ENCODE peak calls at places on chromosomes 16 and 17, in six cellular contexts. One of them, this sample, is unnamed.

GRCh38 chr16:57764341-57765159 is 29.0 kb downstream of the KATNB1 start:
- DNase-seq in heart left ventricle: peak; percentile 48
- DNase-seq in activated naive CD4-positive, alpha-beta T cell treated with anti-CD3 and anti-CD28 coated beads for 36 hours: peak; percentile 16
- DNase-seq in NCI-H774: no peak
- DNase-seq in cardiac fibroblast: peak; percentile 88
- DNase-seq in NCI-H1092 treated with DMSO at 0.1 percent for 48 hours: no peak
- DNase-seq in this sample: no peak

GRCh38 chr16:67666032-67666537 is 465 bp downstream of the ENKD1 start:
- DNase-seq in heart left ventricle: peak; percentile 30
- DNase-seq in NCI-H1092 treated with DMSO at 0.1 percent for 48 hours: no peak
- DNase-seq in NCI-H774: no peak
- DNase-seq in activated naive CD4-positive, alpha-beta T cell treated with anti-CD3 and anti-CD28 coated beads for 36 hours: no peak
- DNase-seq in cardiac fibroblast: peak; percentile 39
- DNase-seq in this sample: no peak

GRCh38 chr17:79087428-79088143 is 13.0 kb downstream of the ENGASE start:
- DNase-seq in activated naive CD4-positive, alpha-beta T cell treated with anti-CD3 and anti-CD28 coated beads for 36 hours: peak; percentile 84
- DNase-seq in NCI-H1092 treated with DMSO at 0.1 percent for 48 hours: peak; percentile 55
- DNase-seq in heart left ventricle: peak; percentile 68
- DNase-seq in cardiac fibroblast: peak; percentile 60
- DNase-seq in NCI-H774: peak; percentile 62
- DNase-seq in this sample: no peak

GRCh38 chr17:32461853-32462617 is 17.7 kb downstream of the PSMD11 start:
- DNase-seq in heart left ventricle: no peak
- DNase-seq in NCI-H1092 treated with DMSO at 0.1 percent for 48 hours: peak; percentile 52
- DNase-seq in cardiac fibroblast: peak; percentile 82
- DNase-seq in activated naive CD4-positive, alpha-beta T cell treated with anti-CD3 and anti-CD28 coated beads for 36 hours: peak; percentile 83
- DNase-seq in NCI-H774: peak; percentile 56
- DNase-seq in this sample: no peak

GRCh38 chr16:58413359-58413758 is 21.1 kb downstream of the GINS3 start:
- DNase-seq in NCI-H774: no peak
- DNase-seq in cardiac fibroblast: peak; percentile 47
- DNase-seq in heart left ventricle: no peak
- DNase-seq in activated naive CD4-positive, alpha-beta T cell treated with anti-CD3 and anti-CD28 coated beads for 36 hours: no peak
- DNase-seq in NCI-H1092 treated with DMSO at 0.1 percent for 48 hours: no peak
- DNase-seq in this sample: no peak

GRCh38 chr17:82055023-82055964 is 3.6 kb downstream of the GPS1 start:
- DNase-seq in NCI-H1092 treated with DMSO at 0.1 percent for 48 hours: no peak
- DNase-seq in heart left ventricle: no peak
- DNase-seq in cardiac fibroblast: no peak
- DNase-seq in activated naive CD4-positive, alpha-beta T cell treated with anti-CD3 and anti-CD28 coated beads for 36 hours: no peak
- DNase-seq in NCI-H774: no peak
- DNase-seq in this sample: no peak

GRCh38 chr16:81432899-81433560 is 11.6 kb upstream of the CMIP start:
- DNase-seq in cardiac fibroblast: no peak
- DNase-seq in NCI-H1092 treated with DMSO at 0.1 percent for 48 hours: peak; percentile 87
- DNase-seq in NCI-H774: no peak
- DNase-seq in activated naive CD4-positive, alpha-beta T cell treated with anti-CD3 and anti-CD28 coated beads for 36 hours: no peak
- DNase-seq in heart left ventricle: no peak
- DNase-seq in this sample: no peak

GRCh38 chr16:67191995-67192681 is at the start of gene E2F4:
- DNase-seq in cardiac fibroblast: peak; percentile 93
- DNase-seq in heart left ventricle: peak; percentile 93
- DNase-seq in NCI-H1092 treated with DMSO at 0.1 percent for 48 hours: peak; percentile 88
- DNase-seq in NCI-H774: peak; percentile 68
- DNase-seq in activated naive CD4-positive, alpha-beta T cell treated with anti-CD3 and anti-CD28 coated beads for 36 hours: peak; percentile 91
- DNase-seq in this sample: no peak

GRCh38 chr17:19311421-19312215 is 50.9 kb downstream of the B9D1 start:
- DNase-seq in NCI-H1092 treated with DMSO at 0.1 percent for 48 hours: no peak
- DNase-seq in cardiac fibroblast: peak; percentile 87
- DNase-seq in heart left ventricle: peak; percentile 56
- DNase-seq in NCI-H774: no peak
- DNase-seq in activated naive CD4-positive, alpha-beta T cell treated with anti-CD3 and anti-CD28 coated beads for 36 hours: no peak
- DNase-seq in this sample: no peak

GRCh38 chr16:17318200-17318599 is 152.6 kb downstream of the XYLT1 start:
- DNase-seq in cardiac fibroblast: peak; percentile 68
- DNase-seq in activated naive CD4-positive, alpha-beta T cell treated with anti-CD3 and anti-CD28 coated beads for 36 hours: no peak
- DNase-seq in NCI-H1092 treated with DMSO at 0.1 percent for 48 hours: no peak
- DNase-seq in NCI-H774: no peak
- DNase-seq in heart left ventricle: no peak
- DNase-seq in this sample: no peak

GRCh38 chr17:79836952-79837887 is 2.0 kb downstream of the CBX4 start:
- DNase-seq in NCI-H1092 treated with DMSO at 0.1 percent for 48 hours: no peak
- DNase-seq in heart left ventricle: peak; percentile 90
- DNase-seq in NCI-H774: no peak
- DNase-seq in cardiac fibroblast: peak; percentile 73
- DNase-seq in activated naive CD4-positive, alpha-beta T cell treated with anti-CD3 and anti-CD28 coated beads for 36 hours: peak; percentile 80
- DNase-seq in this sample: no peak

GRCh38 chr17:44914698-44915271 is 515 bp downstream of the GFAP start:
- DNase-seq in heart left ventricle: no peak
- DNase-seq in cardiac fibroblast: no peak
- DNase-seq in NCI-H1092 treated with DMSO at 0.1 percent for 48 hours: no peak
- DNase-seq in activated naive CD4-positive, alpha-beta T cell treated with anti-CD3 and anti-CD28 coated beads for 36 hours: no peak
- DNase-seq in NCI-H774: no peak
- DNase-seq in this sample: no peak

GRCh38 chr17:63455417-63455816 is 9.3 kb upstream of the CYB561 start:
- DNase-seq in activated naive CD4-positive, alpha-beta T cell treated with anti-CD3 and anti-CD28 coated beads for 36 hours: no peak
- DNase-seq in heart left ventricle: no peak
- DNase-seq in NCI-H1092 treated with DMSO at 0.1 percent for 48 hours: no peak
- DNase-seq in NCI-H774: no peak
- DNase-seq in cardiac fibroblast: no peak
- DNase-seq in this sample: no peak

GRCh38 chr16:82580293-82580900 is 46.4 kb upstream of the CDH13 start:
- DNase-seq in NCI-H1092 treated with DMSO at 0.1 percent for 48 hours: peak; percentile 71
- DNase-seq in NCI-H774: peak; percentile 20
- DNase-seq in activated naive CD4-positive, alpha-beta T cell treated with anti-CD3 and anti-CD28 coated beads for 36 hours: peak; percentile 6
- DNase-seq in cardiac fibroblast: peak; percentile 18
- DNase-seq in heart left ventricle: no peak
- DNase-seq in this sample: no peak

GRCh38 chr17:21676281-21677111 is 15.8 kb upstream of the KCNJ18 start:
- DNase-seq in NCI-H774: no peak
- DNase-seq in NCI-H1092 treated with DMSO at 0.1 percent for 48 hours: no peak
- DNase-seq in activated naive CD4-positive, alpha-beta T cell treated with anti-CD3 and anti-CD28 coated beads for 36 hours: no peak
- DNase-seq in cardiac fibroblast: no peak
- DNase-seq in heart left ventricle: no peak
- DNase-seq in this sample: no peak

GRCh38 chr16:53073053-53073452 is 18.3 kb downstream of the CHD9 start:
- DNase-seq in activated naive CD4-positive, alpha-beta T cell treated with anti-CD3 and anti-CD28 coated beads for 36 hours: no peak
- DNase-seq in NCI-H1092 treated with DMSO at 0.1 percent for 48 hours: no peak
- DNase-seq in NCI-H774: no peak
- DNase-seq in cardiac fibroblast: no peak
- DNase-seq in heart left ventricle: no peak
- DNase-seq in this sample: no peak

GRCh38 chr16:2860826-2861567 is 3.0 kb upstream of the PRSS22 start:
- DNase-seq in NCI-H774: no peak
- DNase-seq in NCI-H1092 treated with DMSO at 0.1 percent for 48 hours: no peak
- DNase-seq in heart left ventricle: no peak
- DNase-seq in cardiac fibroblast: peak; percentile 21
- DNase-seq in activated naive CD4-positive, alpha-beta T cell treated with anti-CD3 and anti-CD28 coated beads for 36 hours: peak; percentile 50
- DNase-seq in this sample: no peak

GRCh38 chr16:82990155-82990554 is 363.4 kb downstream of the CDH13 start:
- DNase-seq in activated naive CD4-positive, alpha-beta T cell treated with anti-CD3 and anti-CD28 coated beads for 36 hours: no peak
- DNase-seq in NCI-H1092 treated with DMSO at 0.1 percent for 48 hours: no peak
- DNase-seq in NCI-H774: no peak
- DNase-seq in heart left ventricle: no peak
- DNase-seq in cardiac fibroblast: peak; percentile 69
- DNase-seq in this sample: no peak

GRCh38 chr17:12485361-12485911 is 180.3 kb upstream of the MYOCD start:
- DNase-seq in cardiac fibroblast: peak; percentile 6
- DNase-seq in heart left ventricle: no peak
- DNase-seq in NCI-H1092 treated with DMSO at 0.1 percent for 48 hours: no peak
- DNase-seq in NCI-H774: no peak
- DNase-seq in activated naive CD4-positive, alpha-beta T cell treated with anti-CD3 and anti-CD28 coated beads for 36 hours: no peak
- DNase-seq in this sample: no peak

GRCh38 chr17:42135664-42136653 is 13.4 kb downstream of the HSPB9 start:
- DNase-seq in cardiac fibroblast: peak; percentile 83
- DNase-seq in activated naive CD4-positive, alpha-beta T cell treated with anti-CD3 and anti-CD28 coated beads for 36 hours: no peak
- DNase-seq in heart left ventricle: peak; percentile 84
- DNase-seq in NCI-H774: peak; percentile 94
- DNase-seq in NCI-H1092 treated with DMSO at 0.1 percent for 48 hours: peak; percentile 13
- DNase-seq in this sample: no peak

This sample was measured in cortex of kidney.